ENCODE peak calls at places on chromosomes 13 and 19, in four cellular contexts. H, D, T and I are unnamed samples.
A peak's percentile ranks its signal among the peaks of the same experiment; 100 is the strongest.

GRCh38 chr13:113656831-113657671 is 947 bp downstream of the ATP4B start:
- DNase-seq in H (peak; percentile 57), D (peak; percentile 67), T (no peak), I (no peak)

GRCh38 chr13:93238711-93239110 is 12.1 kb downstream of the GPC6 start:
- DNase-seq in H (no peak), D (no peak), T (no peak), I (no peak)

GRCh38 chr13:52162279-52163101 is 3.1 kb upstream of the NEK3 start:
- DNase-seq in H (no peak), D (no peak), T (no peak), I (no peak)

GRCh38 chr13:80037505-80037888 is 303.4 kb downstream of the SPRY2 start:
- DNase-seq in H (no peak), D (no peak), T (no peak), I (no peak)

GRCh38 chr13:31012285-31013024 is 80.0 kb downstream of the TEX26 start:
- DNase-seq in H (no peak), D (no peak), T (no peak), I (no peak)

GRCh38 chr13:110506859-110507566 is 54.5 kb downstream of the RAB20 start:
- DNase-seq in H (peak; percentile 96), D (no peak), T (no peak), I (no peak)

GRCh38 chr13:79491715-79492114 is 10.8 kb downstream of the NDFIP2 start:
- DNase-seq in H (no peak), D (no peak), T (no peak), I (no peak)

GRCh38 chr13:46796129-46796514 is 839 bp downstream of the ESD start:
- DNase-seq in H (no peak), D (no peak), T (no peak), I (no peak)

GRCh38 chr13:104140557-104140956 is 1074.3 kb upstream of the SLC10A2 start:
- DNase-seq in H (no peak), D (no peak), T (no peak), I (no peak)

GRCh38 chr19:41917676-41918075 is 10.6 kb downstream of the ERFL start:
- DNase-seq in H (no peak), D (no peak), T (no peak), I (no peak)

GRCh38 chr19:35741216-35741541 is 1.1 kb downstream of the IGFLR1 start:
- DNase-seq in H (no peak), D (no peak), T (no peak), I (no peak)

GRCh38 chr19:39084732-39085080 is 538 bp downstream of the ACP7 start:
- DNase-seq in H (no peak), D (no peak), T (no peak), I (no peak)

GRCh38 chr13:109243311-109243951 is 543.0 kb downstream of the IRS2 start:
- DNase-seq in H (no peak), D (no peak), T (no peak), I (no peak)

GRCh38 chr19:34459614-34460013 is 21.9 kb upstream of the WTIP start:
- DNase-seq in H (peak; percentile 19), D (no peak), T (no peak), I (no peak)

GRCh38 chr13:24323036-24323738 is 13.8 kb downstream of the C1QTNF9 start:
- DNase-seq in H (peak; percentile 32), D (no peak), T (no peak), I (no peak)

GRCh38 chr13:51585696-51586095 is 1.4 kb downstream of the WDFY2 start:
- DNase-seq in H (no peak), D (no peak), T (no peak), I (no peak)

GRCh38 chr13:44879452-44880058 is 109.7 kb downstream of the NUFIP1 start:
- DNase-seq in H (peak; percentile 54), D (no peak), T (no peak), I (no peak)

GRCh38 chr19:3586124-3586626 is 897 bp downstream of the GIPC3 start:
- DNase-seq in H (no peak), D (no peak), T (peak; percentile 31), I (peak; percentile 49)